ENCODE peak calls at places on chromosomes 13 and 19, in six cellular contexts. E is heart right ventricle, N is A549, F is AG04450, T is thoracic aorta, J is neural progenitor cell. Q is an unnamed sample.

GRCh38 chr13:106151056-106151699 is 384.3 kb downstream of the EFNB2 start:
- DNase-seq in J (peak; percentile 63), E (no peak), F (peak; percentile 59), T (no peak), N (peak; percentile 35), Q (no peak)

GRCh38 chr19:49534632-49535385 is 7.0 kb downstream of the RCN3 start:
- DNase-seq in T (no peak), N (no peak), F (no peak), J (no peak), E (no peak), Q (no peak)

GRCh38 chr13:41680900-41681299 is 223.6 kb downstream of the RGCC start:
- DNase-seq in J (peak; percentile 2), E (no peak), N (no peak), F (no peak), T (no peak), Q (no peak)

GRCh38 chr19:6678690-6679109 is 8.7 kb upstream of the TNFSF14 start:
- DNase-seq in F (no peak), N (no peak), J (no peak), E (no peak), T (no peak), Q (no peak)

GRCh38 chr13:26878465-26878864 is 117.9 kb upstream of the GPR12 start:
- DNase-seq in T (no peak), N (no peak), F (no peak), E (no peak), J (no peak), Q (no peak)

GRCh38 chr13:97329331-97329730 is 104.6 kb upstream of the RAP2A start:
- DNase-seq in T (no peak), J (no peak), E (no peak), N (no peak), F (no peak), Q (no peak)

GRCh38 chr13:90258129-90258528 is 1089.4 kb upstream of the MIR17HG start:
- DNase-seq in J (no peak), E (no peak), T (no peak), N (no peak), F (no peak), Q (no peak)

GRCh38 chr19:57872450-57872849 is 16.4 kb downstream of the ZNF814 start:
- DNase-seq in T (no peak), J (no peak), E (no peak), F (no peak), N (no peak), Q (no peak)

GRCh38 chr13:26660185-26660584 is 100.4 kb downstream of the GPR12 start:
- DNase-seq in E (no peak), T (no peak), N (no peak), F (no peak), J (no peak), Q (no peak)

GRCh38 chr13:100540621-100541020 is 48.0 kb downstream of the GGACT start:
- DNase-seq in T (no peak), N (no peak), J (no peak), F (no peak), E (no peak), Q (no peak)

GRCh38 chr13:44312898-44313551 is 60.6 kb upstream of the SERP2 start:
- DNase-seq in F (peak; percentile 70), J (no peak), T (no peak), N (peak; percentile 14), E (no peak), Q (no peak)

DNA sequence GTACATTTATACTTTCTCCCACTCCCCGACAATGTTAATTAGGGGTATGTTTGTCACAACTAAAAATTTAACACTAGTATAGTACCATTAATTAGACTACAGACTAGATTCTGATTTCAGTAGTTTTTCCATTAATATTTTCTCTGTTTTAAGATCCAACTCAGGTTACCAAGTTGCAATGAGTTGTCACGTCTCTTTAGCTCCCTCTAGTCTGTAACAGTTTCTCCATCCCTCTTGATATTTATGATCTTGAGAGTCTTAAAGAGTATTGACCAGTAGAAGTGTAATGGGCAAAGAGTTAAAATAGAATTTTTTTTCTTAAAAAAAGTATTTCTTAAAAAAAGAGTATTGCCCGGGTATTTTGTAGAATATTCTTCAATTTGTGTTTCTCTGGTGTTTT is 598.1 kb downstream of the TBC1D4 start:
- DNase-seq in F (no peak), J (no peak), T (no peak), N (no peak), E (no peak), Q (no peak)
- H3K4me3 ChIP-seq in F (no peak overlapping the region), J (no peak overlapping the region), T (no peak overlapping the region), N (no peak overlapping the region), E (no peak overlapping the region), Q (no peak overlapping the region)

DNA sequence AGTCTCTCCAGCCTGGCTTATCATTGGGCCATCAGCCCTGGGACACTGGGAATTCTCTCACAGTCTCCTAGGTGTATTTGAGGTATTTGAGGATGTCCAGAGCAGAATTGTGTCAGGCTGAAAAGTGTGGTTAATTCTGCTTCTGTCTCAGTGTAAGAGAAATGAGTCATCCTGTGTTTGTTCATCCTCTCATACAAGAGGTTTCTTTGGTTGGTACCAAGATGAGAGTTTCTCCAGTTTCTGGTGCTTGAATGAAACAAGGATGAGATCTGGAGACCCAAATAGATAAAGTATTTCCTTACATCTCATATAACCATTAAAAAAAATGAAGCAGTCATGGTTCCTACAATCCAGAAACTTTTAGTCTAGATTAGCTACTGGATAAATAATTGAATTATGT is 7.7 kb downstream of the ZNF253 start:
- DNase-seq in N (no peak), E (no peak), J (no peak), T (no peak), F (no peak), Q (no peak)
- H3K9me3 ChIP-seq in N (no peaks in the 10 kb centered on the region), E (no peaks in the 10 kb centered on the region), J (peaks cover 12% of the 10 kb centered on the region), T (peaks cover 3% of the 10 kb centered on the region), F (peaks cover 31% of the 10 kb centered on the region), Q (no peaks in the 10 kb centered on the region)

GRCh38 chr13:111049791-111050538 is 65.1 kb upstream of the ARHGEF7 start:
- DNase-seq in T (no peak), J (peak; percentile 46), E (peak; percentile 58), N (no peak), F (no peak), Q (no peak)
- TF ChIP-seq CTCF in T (peak; percentile 49), J (peak; percentile 61), E (peak; percentile 56), N (peak; percentile 62), F (peak; percentile 61), Q (peak; percentile 40)

GRCh38 chr13:51644649-51645048 is 60.4 kb downstream of the WDFY2 start:
- DNase-seq in T (no peak), N (no peak), E (no peak), F (no peak), J (no peak), Q (no peak)
- H3K4me3 ChIP-seq in T (no peak overlapping the region), N (no peak overlapping the region), E (no peak overlapping the region), F (no peak overlapping the region), J (no peak overlapping the region), Q (no peak overlapping the region)

DNA sequence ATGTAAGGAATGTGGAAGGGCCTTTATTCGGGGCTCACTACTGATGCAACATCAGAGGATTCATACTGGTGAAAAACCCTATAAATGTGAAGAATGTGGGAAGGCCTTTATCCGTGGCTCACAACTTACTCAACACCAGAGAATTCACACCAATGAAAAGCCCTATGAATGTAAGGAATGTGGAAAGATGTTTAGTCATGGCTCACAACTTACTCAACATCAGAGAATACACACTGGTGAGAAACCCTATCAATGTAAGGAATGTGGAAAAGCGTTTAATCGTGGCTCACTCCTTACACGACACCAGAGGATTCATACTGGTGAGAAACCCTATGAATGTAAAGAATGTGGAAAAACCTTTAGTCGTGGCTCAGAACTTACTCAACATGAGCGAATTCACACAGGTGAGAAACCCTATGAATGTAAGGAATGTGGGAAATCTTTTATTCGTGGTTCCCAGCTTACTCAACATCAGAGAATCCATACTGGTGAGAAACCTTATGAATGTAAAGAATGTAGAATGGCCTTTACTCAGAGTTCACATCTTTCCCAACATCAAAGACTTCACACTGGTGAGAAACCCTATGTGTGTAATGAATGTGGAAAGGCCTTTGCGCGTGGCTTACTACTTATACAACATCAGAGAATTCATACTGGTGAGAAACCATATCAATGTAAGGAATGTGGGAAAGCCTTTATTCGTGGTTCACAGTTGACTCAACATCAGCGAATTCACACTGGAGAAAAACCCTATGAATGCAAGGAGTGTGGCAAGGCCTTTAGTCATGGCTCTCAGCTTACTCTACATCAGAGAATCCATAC is 44.3 kb downstream of the ZNF585A start:
- DNase-seq in E (no peak), F (no peak), N (no peak), J (no peak), T (no peak), Q (no peak)
- H3K9me3 ChIP-seq in E (peaks cover 100% of the 10 kb centered on the region), F (peaks cover 40% of the 10 kb centered on the region), N (peaks cover 95% of the 10 kb centered on the region), J (peaks cover 85% of the 10 kb centered on the region), T (peaks cover 100% of the 10 kb centered on the region), Q (peaks cover 100% of the 10 kb centered on the region)

Q was measured in ascending aorta.